ENCODE peak calls at places on chromosomes 12 and 14, in six cellular contexts. One of them, this sample, is unnamed.

GRCh38 chr12:44869503-44869902 is 6.6 kb downstream of the NELL2 start:
- DNase-seq in BE2C: no peak
- DNase-seq in right atrium auricular region: no peak
- DNase-seq in neuronal stem cell: no peak
- DNase-seq in adipocyte: no peak
- DNase-seq in Caco-2: no peak
- DNase-seq in this sample: no peak

GRCh38 chr14:102891556-102891955 is 30.9 kb upstream of the AMN start:
- DNase-seq in BE2C: no peak
- DNase-seq in right atrium auricular region: no peak
- DNase-seq in neuronal stem cell: no peak
- DNase-seq in adipocyte: peak; percentile 48
- DNase-seq in Caco-2: no peak
- DNase-seq in this sample: no peak

GRCh38 chr14:35470775-35471174 is 63.2 kb upstream of the INSM2 start:
- DNase-seq in BE2C: peak; percentile 21
- DNase-seq in right atrium auricular region: no peak
- DNase-seq in neuronal stem cell: peak; percentile 26
- DNase-seq in adipocyte: peak; percentile 34
- DNase-seq in Caco-2: peak; percentile 13
- DNase-seq in this sample: peak; percentile 4

GRCh38 chr14:23091294-23092225 is 3.4 kb downstream of the ACIN1 start:
- DNase-seq in BE2C: no peak
- DNase-seq in right atrium auricular region: no peak
- DNase-seq in neuronal stem cell: no peak
- DNase-seq in adipocyte: no peak
- DNase-seq in Caco-2: no peak
- DNase-seq in this sample: no peak

GRCh38 chr14:99754141-99755067 is 38.8 kb upstream of the EML1 start:
- DNase-seq in BE2C: no peak
- DNase-seq in right atrium auricular region: no peak
- DNase-seq in neuronal stem cell: no peak
- DNase-seq in adipocyte: peak; percentile 47
- DNase-seq in Caco-2: no peak
- DNase-seq in this sample: no peak

GRCh38 chr14:54310151-54310851 is 86.5 kb upstream of the CDKN3 start:
- DNase-seq in BE2C: no peak
- DNase-seq in right atrium auricular region: no peak
- DNase-seq in neuronal stem cell: no peak
- DNase-seq in adipocyte: no peak
- DNase-seq in Caco-2: no peak
- DNase-seq in this sample: no peak

GRCh38 chr12:99946131-99946530 is 38.6 kb downstream of the ANKS1B start:
- DNase-seq in BE2C: no peak
- DNase-seq in right atrium auricular region: no peak
- DNase-seq in neuronal stem cell: no peak
- DNase-seq in adipocyte: no peak
- DNase-seq in Caco-2: no peak
- DNase-seq in this sample: no peak

GRCh38 chr12:63045020-63045860 is 105.8 kb downstream of the AVPR1A start:
- DNase-seq in BE2C: no peak
- DNase-seq in right atrium auricular region: no peak
- DNase-seq in neuronal stem cell: no peak
- DNase-seq in adipocyte: peak; percentile 85
- DNase-seq in Caco-2: peak; percentile 35
- DNase-seq in this sample: no peak

GRCh38 chr14:30382221-30382620 is 176.7 kb upstream of the G2E3 start:
- DNase-seq in BE2C: no peak
- DNase-seq in right atrium auricular region: no peak
- DNase-seq in neuronal stem cell: no peak
- DNase-seq in adipocyte: peak; percentile 1
- DNase-seq in Caco-2: no peak
- DNase-seq in this sample: no peak

GRCh38 chr14:81169711-81170103 is 51.1 kb downstream of the GTF2A1 start:
- DNase-seq in BE2C: no peak
- DNase-seq in right atrium auricular region: peak; percentile 81
- DNase-seq in neuronal stem cell: no peak
- DNase-seq in adipocyte: peak; percentile 46
- DNase-seq in Caco-2: no peak
- DNase-seq in this sample: no peak

GRCh38 chr12:124279846-124280360 is 15.0 kb upstream of the RFLNA start:
- DNase-seq in BE2C: no peak
- DNase-seq in right atrium auricular region: no peak
- DNase-seq in neuronal stem cell: no peak
- DNase-seq in adipocyte: peak; percentile 19
- DNase-seq in Caco-2: no peak
- DNase-seq in this sample: no peak

GRCh38 chr14:71103662-71104484 is 196.6 kb downstream of the PCNX1 start:
- DNase-seq in BE2C: peak; percentile 39
- DNase-seq in right atrium auricular region: no peak
- DNase-seq in neuronal stem cell: peak; percentile 37
- DNase-seq in adipocyte: peak; percentile 85
- DNase-seq in Caco-2: peak; percentile 61
- DNase-seq in this sample: no peak

GRCh38 chr14:29028973-29029582 is 262.5 kb downstream of the FOXG1 start:
- DNase-seq in BE2C: no peak
- DNase-seq in right atrium auricular region: no peak
- DNase-seq in neuronal stem cell: peak; percentile 29
- DNase-seq in adipocyte: peak; percentile 3
- DNase-seq in Caco-2: peak; percentile 57
- DNase-seq in this sample: no peak

GRCh38 chr12:27580561-27581330 is 56.7 kb downstream of the PPFIBP1 start:
- DNase-seq in BE2C: no peak
- DNase-seq in right atrium auricular region: no peak
- DNase-seq in neuronal stem cell: no peak
- DNase-seq in adipocyte: no peak
- DNase-seq in Caco-2: no peak
- DNase-seq in this sample: no peak

GRCh38 chr14:75063491-75064204 is at the start of gene ACYP1:
- DNase-seq in BE2C: peak; percentile 94
- DNase-seq in right atrium auricular region: peak; percentile 97
- DNase-seq in neuronal stem cell: peak; percentile 90
- DNase-seq in adipocyte: peak; percentile 95
- DNase-seq in Caco-2: peak; percentile 95
- DNase-seq in this sample: peak; percentile 74

GRCh38 chr14:92520102-92520651 is 6.6 kb downstream of the RIN3 start:
- DNase-seq in BE2C: no peak
- DNase-seq in right atrium auricular region: no peak
- DNase-seq in neuronal stem cell: no peak
- DNase-seq in adipocyte: no peak
- DNase-seq in Caco-2: no peak
- DNase-seq in this sample: no peak

GRCh38 chr12:84740602-84741001 is 172.0 kb downstream of the SLC6A15 start:
- DNase-seq in BE2C: no peak
- DNase-seq in right atrium auricular region: no peak
- DNase-seq in neuronal stem cell: no peak
- DNase-seq in adipocyte: no peak
- DNase-seq in Caco-2: no peak
- DNase-seq in this sample: no peak

GRCh38 chr14:71021347-71022014 is 114.2 kb downstream of the PCNX1 start:
- DNase-seq in BE2C: no peak
- DNase-seq in right atrium auricular region: no peak
- DNase-seq in neuronal stem cell: no peak
- DNase-seq in adipocyte: peak; percentile 39
- DNase-seq in Caco-2: no peak
- DNase-seq in this sample: no peak

GRCh38 chr12:122855985-122856831 is 21.0 kb downstream of the HIP1R start:
- DNase-seq in BE2C: no peak
- DNase-seq in right atrium auricular region: no peak
- DNase-seq in neuronal stem cell: no peak
- DNase-seq in adipocyte: no peak
- DNase-seq in Caco-2: no peak
- DNase-seq in this sample: no peak

GRCh38 chr12:128818065-128819022 is 5.4 kb downstream of the SLC15A4 start:
- DNase-seq in BE2C: no peak
- DNase-seq in right atrium auricular region: no peak
- DNase-seq in neuronal stem cell: no peak
- DNase-seq in adipocyte: peak; percentile 17
- DNase-seq in Caco-2: no peak
- DNase-seq in this sample: no peak

GRCh38 chr12:49664591-49665146 is 41.3 kb downstream of the PRPF40B start:
- DNase-seq in BE2C: peak; percentile 53
- DNase-seq in right atrium auricular region: no peak
- DNase-seq in neuronal stem cell: no peak
- DNase-seq in adipocyte: no peak
- DNase-seq in Caco-2: no peak
- DNase-seq in this sample: no peak

GRCh38 chr12:3293446-3294161 is 197.4 kb upstream of the PRMT8 start:
- DNase-seq in BE2C: peak; percentile 58
- DNase-seq in right atrium auricular region: no peak
- DNase-seq in neuronal stem cell: no peak
- DNase-seq in adipocyte: no peak
- DNase-seq in Caco-2: no peak
- DNase-seq in this sample: no peak

GRCh38 chr14:104518659-104519350 is 60.8 kb upstream of the C14orf180 start:
- DNase-seq in BE2C: no peak
- DNase-seq in right atrium auricular region: no peak
- DNase-seq in neuronal stem cell: no peak
- DNase-seq in adipocyte: no peak
- DNase-seq in Caco-2: no peak
- DNase-seq in this sample: no peak
- H3K36me3 ChIP-seq in BE2C: no peaks in the 10 kb centered on the region
- H3K36me3 ChIP-seq in right atrium auricular region: no peaks in the 10 kb centered on the region
- H3K36me3 ChIP-seq in neuronal stem cell: no peaks in the 10 kb centered on the region
- H3K36me3 ChIP-seq in adipocyte: no peaks in the 10 kb centered on the region
- H3K36me3 ChIP-seq in Caco-2: no peaks in the 10 kb centered on the region
- H3K36me3 ChIP-seq in this sample: no peaks in the 10 kb centered on the region

GRCh38 chr12:132239392-132239791 is 90.0 kb downstream of the GALNT9 start:
- DNase-seq in BE2C: no peak
- DNase-seq in right atrium auricular region: no peak
- DNase-seq in neuronal stem cell: no peak
- DNase-seq in adipocyte: no peak
- DNase-seq in Caco-2: no peak
- DNase-seq in this sample: no peak

GRCh38 chr12:132236930-132237771 is 92.2 kb downstream of the GALNT9 start:
- DNase-seq in BE2C: no peak
- DNase-seq in right atrium auricular region: no peak
- DNase-seq in neuronal stem cell: no peak
- DNase-seq in adipocyte: no peak
- DNase-seq in Caco-2: no peak
- DNase-seq in this sample: no peak

GRCh38 chr12:132237772-132238486 is 91.5 kb downstream of the GALNT9 start:
- DNase-seq in BE2C: no peak
- DNase-seq in right atrium auricular region: no peak
- DNase-seq in neuronal stem cell: no peak
- DNase-seq in adipocyte: no peak
- DNase-seq in Caco-2: no peak
- DNase-seq in this sample: no peak

GRCh38 chr12:132239796-132240668 is 89.4 kb downstream of the GALNT9 start:
- DNase-seq in BE2C: no peak
- DNase-seq in right atrium auricular region: no peak
- DNase-seq in neuronal stem cell: no peak
- DNase-seq in adipocyte: no peak
- DNase-seq in Caco-2: no peak
- DNase-seq in this sample: no peak

GRCh38 chr12:132238487-132239248 is 90.7 kb downstream of the GALNT9 start:
- DNase-seq in BE2C: no peak
- DNase-seq in right atrium auricular region: no peak
- DNase-seq in neuronal stem cell: no peak
- DNase-seq in adipocyte: no peak
- DNase-seq in Caco-2: no peak
- DNase-seq in this sample: no peak
- H3K36me3 ChIP-seq in BE2C: no peaks in the 10 kb centered on the region
- H3K36me3 ChIP-seq in right atrium auricular region: no peaks in the 10 kb centered on the region
- H3K36me3 ChIP-seq in neuronal stem cell: no peaks in the 10 kb centered on the region
- H3K36me3 ChIP-seq in adipocyte: no peaks in the 10 kb centered on the region
- H3K36me3 ChIP-seq in Caco-2: no peaks in the 10 kb centered on the region
- H3K36me3 ChIP-seq in this sample: no peaks in the 10 kb centered on the region

DNA sequence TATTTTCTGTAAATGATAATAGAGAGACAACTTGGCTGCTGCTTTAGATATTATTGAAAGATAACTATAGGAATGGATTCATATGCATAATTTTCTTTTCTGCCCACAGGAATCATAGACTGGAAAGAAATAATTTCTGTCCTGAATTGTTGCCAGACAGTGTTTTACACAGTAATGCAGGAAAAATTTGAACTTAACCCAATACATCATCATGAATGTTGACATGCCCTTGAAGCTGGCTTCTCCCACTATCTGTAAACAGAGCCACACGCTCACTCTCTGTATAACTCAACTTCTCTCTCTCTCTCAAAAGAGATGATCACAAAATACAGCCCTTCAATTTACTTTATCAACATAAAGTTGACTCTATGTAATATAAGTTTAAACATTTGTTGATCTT is 56.6 kb downstream of the PAX9 start:
- DNase-seq in BE2C: no peak
- DNase-seq in right atrium auricular region: no peak
- DNase-seq in neuronal stem cell: no peak
- DNase-seq in adipocyte: peak; percentile 79
- DNase-seq in Caco-2: no peak
- DNase-seq in this sample: no peak
- H3K36me3 ChIP-seq in BE2C: no peaks in the 10 kb centered on the region
- H3K36me3 ChIP-seq in right atrium auricular region: no peaks in the 10 kb centered on the region
- H3K36me3 ChIP-seq in neuronal stem cell: no peaks in the 10 kb centered on the region
- H3K36me3 ChIP-seq in adipocyte: no peaks in the 10 kb centered on the region
- H3K36me3 ChIP-seq in Caco-2: no peaks in the 10 kb centered on the region
- H3K36me3 ChIP-seq in this sample: no peaks in the 10 kb centered on the region

DNA sequence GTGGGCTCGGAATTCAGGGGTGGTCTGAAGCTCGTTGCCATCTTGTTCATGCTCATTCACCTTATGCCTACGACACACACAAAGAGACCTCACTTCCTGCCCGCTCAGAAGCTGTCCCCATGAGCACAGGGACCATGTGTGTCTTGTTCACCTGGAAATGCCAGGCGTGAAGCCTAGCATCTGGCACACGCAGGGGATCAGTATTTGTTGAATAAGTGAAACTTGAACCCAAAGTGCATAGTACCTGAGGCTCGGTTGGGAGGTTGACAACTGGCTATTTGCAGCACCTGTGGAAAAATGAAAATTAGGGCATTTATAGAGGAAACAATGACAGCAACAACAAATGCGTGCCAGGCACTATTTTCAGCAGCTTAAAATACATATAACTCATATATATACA is 5.4 kb downstream of the C12orf43 start:
- DNase-seq in BE2C: no peak
- DNase-seq in right atrium auricular region: no peak
- DNase-seq in neuronal stem cell: no peak
- DNase-seq in adipocyte: no peak
- DNase-seq in Caco-2: no peak
- DNase-seq in this sample: no peak
- H3K36me3 ChIP-seq in BE2C: peaks cover 41% of the 10 kb centered on the region
- H3K36me3 ChIP-seq in right atrium auricular region: peaks cover 31% of the 10 kb centered on the region
- H3K36me3 ChIP-seq in neuronal stem cell: peaks cover 67% of the 10 kb centered on the region
- H3K36me3 ChIP-seq in adipocyte: peaks cover 46% of the 10 kb centered on the region
- H3K36me3 ChIP-seq in Caco-2: peaks cover 1% of the 10 kb centered on the region
- H3K36me3 ChIP-seq in this sample: peaks cover 20% of the 10 kb centered on the region

DNA sequence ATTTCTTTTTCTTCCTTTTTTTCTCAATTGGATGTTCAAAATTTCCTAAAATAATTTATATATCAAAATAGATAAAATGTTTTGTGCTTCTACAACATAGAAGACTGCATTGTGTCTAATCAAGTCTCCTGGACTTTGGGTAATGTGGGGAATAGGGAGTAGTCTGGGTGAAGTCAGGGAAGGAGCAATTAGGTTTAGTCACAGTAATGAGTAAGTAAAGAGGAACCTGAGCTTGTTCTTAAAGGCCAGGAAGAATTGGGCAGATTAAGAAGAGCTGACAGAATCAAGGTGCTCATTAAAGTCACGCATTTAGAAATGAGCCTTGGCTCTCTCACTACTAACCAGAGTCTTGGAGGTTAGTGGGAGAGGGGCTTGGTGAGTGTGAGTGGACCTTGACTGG is 233.3 kb upstream of the SSTR1 start:
- DNase-seq in BE2C: no peak
- DNase-seq in right atrium auricular region: no peak
- DNase-seq in neuronal stem cell: no peak
- DNase-seq in adipocyte: no peak
- DNase-seq in Caco-2: no peak
- DNase-seq in this sample: no peak
- H3K36me3 ChIP-seq in BE2C: no peaks in the 10 kb centered on the region
- H3K36me3 ChIP-seq in right atrium auricular region: no peaks in the 10 kb centered on the region
- H3K36me3 ChIP-seq in neuronal stem cell: no peaks in the 10 kb centered on the region
- H3K36me3 ChIP-seq in adipocyte: no peaks in the 10 kb centered on the region
- H3K36me3 ChIP-seq in Caco-2: no peaks in the 10 kb centered on the region
- H3K36me3 ChIP-seq in this sample: no peaks in the 10 kb centered on the region

This sample was measured in iPS DF 6.9.